ENCODE peak calls at places on chromosomes 6 and 20, in five cellular contexts. S is endothelial cell, X is left ventricle myocardium inferior, I is Calu3, L is WTC11. T is an unnamed sample.

GRCh38 chr6:2945069-2945452 is 26.3 kb downstream of the SERPINB6 start:
- DNase-seq in S (no peak), X (no peak), I (no peak), L (no peak), T (no peak)

GRCh38 chr6:139777202-139777970 is 402.9 kb upstream of the CITED2 start:
- DNase-seq in S (no peak), X (no peak), I (no peak), L (peak), T (no peak)

GRCh38 chr6:144331610-144332009 is 46.5 kb downstream of the UTRN start:
- DNase-seq in S (no peak), X (no peak), I (no peak), L (no peak), T (no peak)

GRCh38 chr20:53677447-53678314 is 84.0 kb upstream of the ZNF217 start:
- DNase-seq in S (peak), X (peak), I (peak), L (peak), T (no peak)

GRCh38 chr6:161140554-161140875 is 133.3 kb downstream of the AGPAT4 start:
- DNase-seq in S (no peak), X (no peak), I (no peak), L (no peak), T (no peak)

GRCh38 chr20:40997116-40997515 is 31.5 kb upstream of the TOP1 start:
- DNase-seq in S (no peak), X (no peak), I (no peak), L (peak), T (no peak)

GRCh38 chr20:2042400-2042799 is 48.5 kb upstream of the PDYN start:
- DNase-seq in S (no peak), X (no peak), I (no peak), L (no peak), T (no peak)

GRCh38 chr20:34824026-34824860 is 1.2 kb downstream of the NCOA6 start:
- DNase-seq in S (peak), X (peak), I (peak), L (peak), T (peak)

GRCh38 chr6:143125896-143126573 is 65.3 kb downstream of the AIG1 start:
- DNase-seq in S (no peak), X (no peak), I (no peak), L (no peak), T (no peak)

GRCh38 chr20:1171461-1172093 is 13.2 kb downstream of the TMEM74B start:
- DNase-seq in S (peak), X (no peak), I (peak), L (peak), T (peak)

GRCh38 chr6:29926795-29927427 is 15.4 kb upstream of the HLA-A start:
- DNase-seq in S (peak), X (peak), I (peak), L (peak), T (no peak)

GRCh38 chr6:84361372-84362179 is 134.1 kb upstream of the CEP162 start:
- DNase-seq in S (no peak), X (no peak), I (no peak), L (no peak), T (no peak)

GRCh38 chr6:129279343-129280104 is 396.6 kb downstream of the LAMA2 start:
- DNase-seq in S (no peak), X (no peak), I (no peak), L (no peak), T (no peak)

GRCh38 chr6:41729624-41730023 is 5.8 kb downstream of the TFEB start:
- DNase-seq in S (no peak), X (no peak), I (no peak), L (no peak), T (no peak)

GRCh38 chr20:45254867-45255266 is 503 bp upstream of the SLPI start:
- DNase-seq in S (no peak), X (no peak), I (no peak), L (no peak), T (no peak)

GRCh38 chr6:161128680-161129196 is 137.2 kb downstream of the MAP3K4 start:
- DNase-seq in S (no peak), X (no peak), I (no peak), L (no peak), T (no peak)

GRCh38 chr20:44033873-44034272 is 119.2 kb downstream of the TOX2 start:
- DNase-seq in S (no peak), X (no peak), I (no peak), L (no peak), T (no peak)

GRCh38 chr20:25676164-25676809 is 20.4 kb downstream of the ZNF337 start:
- DNase-seq in S (no peak), X (no peak), I (no peak), L (no peak), T (no peak)

GRCh38 chr6:36432151-36432633 is 10.5 kb downstream of the PXT1 start:
- DNase-seq in S (no peak), X (no peak), I (no peak), L (no peak), T (no peak)

GRCh38 chr6:111794716-111795452 is 78.4 kb downstream of the FYN start:
- DNase-seq in S (no peak), X (no peak), I (no peak), L (no peak), T (no peak)

GRCh38 chr6:100342830-100343229 is 121.9 kb downstream of the SIM1 start:
- DNase-seq in S (no peak), X (no peak), I (no peak), L (no peak), T (no peak)

GRCh38 chr6:30006170-30007131 is 54.6 kb upstream of the POLR1H start:
- DNase-seq in S (peak), X (peak), I (peak), L (peak), T (no peak)

GRCh38 chr6:155495011-155495768 is 39.6 kb upstream of the NOX3 start:
- DNase-seq in S (peak), X (peak), I (no peak), L (peak), T (no peak)

GRCh38 chr6:6942826-6943225 is 164.9 kb upstream of the RREB1 start:
- DNase-seq in S (no peak), X (peak), I (no peak), L (no peak), T (no peak)

GRCh38 chr20:58981564-58982364 is 708 bp downstream of the NELFCD start:
- DNase-seq in S (no peak), X (no peak), I (peak), L (no peak), T (no peak)

GRCh38 chr6:43308101-43308989 is at the start of gene CRIP3:
- DNase-seq in S (no peak), X (peak), I (peak), L (peak), T (no peak)

GRCh38 chr6:126077810-126078791 is 91.8 kb downstream of the TRMT11 start:
- DNase-seq in S (no peak), X (no peak), I (no peak), L (no peak), T (no peak)

GRCh38 chr6:46914279-46914810 is 7.4 kb downstream of the ADGRF5 start:
- DNase-seq in S (no peak), X (no peak), I (no peak), L (no peak), T (no peak)

GRCh38 chr20:43514062-43514971 is 6.8 kb downstream of the L3MBTL1 start:
- DNase-seq in S (peak), X (peak), I (peak), L (peak), T (peak)

GRCh38 chr6:70394518-70395300 is 18.6 kb upstream of the FAM135A start:
- DNase-seq in S (no peak), X (no peak), I (no peak), L (no peak), T (no peak)

GRCh38 chr6:118551063-118551672 is 3.1 kb downstream of the PLN start:
- DNase-seq in S (no peak), X (no peak), I (peak), L (no peak), T (no peak)

GRCh38 chr6:44275271-44275748 is 5.1 kb downstream of the TMEM151B start:
- DNase-seq in S (no peak), X (no peak), I (no peak), L (no peak), T (no peak)

GRCh38 chr6:125340946-125341345 is 39.2 kb upstream of the HDDC2 start:
- DNase-seq in S (no peak), X (no peak), I (no peak), L (no peak), T (no peak)

GRCh38 chr6:76565932-76566331 is 493.5 kb upstream of the IMPG1 start:
- DNase-seq in S (no peak), X (no peak), I (no peak), L (no peak), T (no peak)

GRCh38 chr6:47663462-47664216 is 34.7 kb upstream of the ADGRF4 start:
- DNase-seq in S (no peak), X (no peak), I (no peak), L (peak), T (no peak)

GRCh38 chr20:18287915-18288747 is at the start of gene ZNF133:
- DNase-seq in S (peak), X (peak), I (peak), L (peak), T (peak)
- TF ChIP-seq CTCF in S (no peak), X (no peak), I (no peak), L (no peak), T (peak)

GRCh38 chr6:34475167-34476047 is 9.5 kb downstream of the PACSIN1 start:
- DNase-seq in S (no peak), X (no peak), I (no peak), L (no peak), T (no peak)
- TF ChIP-seq CTCF in S (no peak), X (no peak), I (no peak), L (no peak), T (no peak)

GRCh38 chr6:109595998-109596397 is 95.0 kb downstream of the AK9 start:
- DNase-seq in S (peak), X (no peak), I (peak), L (peak), T (no peak)
- TF ChIP-seq CTCF in S (peak), X (no peak), I (peak), L (peak), T (peak)

GRCh38 chr6:705047-705446 is 12.1 kb upstream of the EXOC2 start:
- DNase-seq in S (no peak), X (no peak), I (no peak), L (no peak), T (no peak)

GRCh38 chr6:701696-702479 is 8.9 kb upstream of the EXOC2 start:
- DNase-seq in S (peak), X (no peak), I (no peak), L (peak), T (no peak)

GRCh38 chr6:704037-704436 is 11.1 kb upstream of the EXOC2 start:
- DNase-seq in S (no peak), X (no peak), I (no peak), L (no peak), T (no peak)

GRCh38 chr6:701215-701614 is 8.3 kb upstream of the EXOC2 start:
- DNase-seq in S (no peak), X (no peak), I (no peak), L (no peak), T (no peak)

GRCh38 chr6:703562-703961 is 10.6 kb upstream of the EXOC2 start:
- DNase-seq in S (no peak), X (no peak), I (no peak), L (no peak), T (no peak)
- TF ChIP-seq CTCF in S (no peak), X (no peak), I (no peak), L (no peak), T (no peak)

GRCh38 chr20:50788045-50788867 is 6.6 kb upstream of the BCAS4 start:
- DNase-seq in S (no peak), X (no peak), I (peak), L (no peak), T (no peak)
- TF ChIP-seq CTCF in S (no peak), X (peak), I (peak), L (no peak), T (peak)

GRCh38 chr6:24757610-24758009 is 17.1 kb upstream of the GMNN start:
- DNase-seq in S (no peak), X (no peak), I (no peak), L (no peak), T (no peak)

GRCh38 chr6:24760210-24760609 is 14.5 kb upstream of the GMNN start:
- DNase-seq in S (no peak), X (no peak), I (no peak), L (no peak), T (no peak)

GRCh38 chr6:24761851-24762250 is 12.9 kb upstream of the GMNN start:
- DNase-seq in S (no peak), X (no peak), I (no peak), L (no peak), T (no peak)

GRCh38 chr6:24761193-24761835 is 13.4 kb upstream of the GMNN start:
- DNase-seq in S (no peak), X (no peak), I (peak), L (peak), T (no peak)

DNA sequence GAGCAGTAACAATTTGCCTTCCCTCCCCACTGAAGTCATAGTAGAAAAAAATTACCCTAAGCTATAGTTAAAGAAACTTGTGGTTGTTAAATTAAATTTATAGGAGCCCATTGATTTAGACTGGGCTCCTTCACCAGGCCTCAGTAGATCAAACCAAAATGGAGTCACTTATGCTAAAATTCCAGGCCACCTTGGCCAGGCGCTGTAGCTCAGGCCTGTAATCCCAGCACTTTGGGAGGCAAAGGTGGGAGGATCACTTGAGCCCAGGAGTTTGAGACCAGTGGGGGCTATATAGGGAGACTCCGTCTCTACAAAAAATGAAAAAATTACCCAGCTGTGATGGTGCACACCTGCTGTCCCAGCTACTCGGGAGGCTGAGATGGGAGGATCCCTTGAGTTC is 15.0 kb upstream of the GMNN start:
- DNase-seq in S (no peak), X (no peak), I (no peak), L (no peak), T (no peak)
- TF ChIP-seq CTCF in S (no peak), X (no peak), I (no peak), L (no peak), T (no peak)

DNA sequence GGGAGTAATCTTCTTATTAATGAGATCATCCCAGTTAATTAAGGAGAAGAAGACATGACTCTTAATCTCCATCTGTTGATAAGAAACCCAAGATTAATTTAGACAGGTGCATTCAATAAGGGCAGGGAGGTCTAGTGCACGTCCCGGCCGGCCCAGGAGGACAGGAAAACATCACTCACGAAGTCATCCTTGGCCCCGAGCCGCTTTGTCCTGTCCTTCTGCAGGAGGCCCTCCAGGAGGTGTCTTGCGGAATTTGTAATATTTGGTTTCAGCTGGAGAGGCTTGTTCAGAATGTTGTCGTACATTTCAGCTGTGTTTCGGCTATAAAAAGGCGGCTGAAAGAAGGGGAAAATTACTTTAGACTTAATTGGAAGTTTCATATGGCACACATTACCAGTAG is 118.4 kb upstream of the SLC2A12 start:
- DNase-seq in S (no peak), X (no peak), I (no peak), L (no peak), T (no peak)
- TF ChIP-seq CTCF in S (no peak), X (no peak), I (no peak), L (no peak), T (no peak)

GRCh38 chr6:45880139-45880538 is 135.5 kb downstream of the CLIC5 start:
- DNase-seq in S (no peak), X (peak), I (peak), L (no peak), T (peak)
- TF ChIP-seq CTCF in S (no peak), X (no peak), I (no peak), L (no peak), T (no peak)